ENCODE peak calls at places on chromosomes 1 and 21, in four cellular contexts. S, M, J and Q are unnamed samples.

GRCh38 chr1:229862017-229862774 is 204.8 kb upstream of the GALNT2 start:
- DNase-seq in S (no peak), M (no peak), J (peak), Q (peak)

GRCh38 chr1:207861442-207862177 is 49.3 kb downstream of the CD34 start:
- DNase-seq in J (no peak), S (peak), M (no peak), Q (no peak)

GRCh38 chr1:213666113-213666512 is 321.7 kb upstream of the PROX1 start:
- DNase-seq in M (no peak), S (no peak), J (no peak), Q (no peak)

GRCh38 chr1:151211972-151212705 is 13.8 kb downstream of the PIP5K1A start:
- DNase-seq in M (no peak), J (no peak), S (no peak), Q (no peak)

GRCh38 chr21:38811257-38811656 is 5.5 kb downstream of the ETS2 start:
- DNase-seq in S (no peak), M (no peak), J (no peak), Q (no peak)

GRCh38 chr1:207017615-207018559 is 14.7 kb downstream of the C1orf116 start:
- DNase-seq in S (no peak), M (peak), J (no peak), Q (no peak)

GRCh38 chr1:224340711-224341384 is 10.9 kb upstream of the NVL start:
- DNase-seq in J (no peak), M (peak), S (no peak), Q (peak)

GRCh38 chr1:246725191-246725590 is 982 bp downstream of the SCCPDH start:
- DNase-seq in M (no peak), S (no peak), J (no peak), Q (no peak)

GRCh38 chr1:182280521-182280920 is 111.1 kb downstream of the GLUL start:
- DNase-seq in S (no peak), J (no peak), M (no peak), Q (no peak)

GRCh38 chr1:48246727-48247126 is 24.2 kb downstream of the SLC5A9 start:
- DNase-seq in M (peak), J (no peak), S (no peak), Q (no peak)

GRCh38 chr1:21200767-21201166 is 24.1 kb upstream of the EIF4G3 start:
- DNase-seq in M (no peak), S (no peak), J (no peak), Q (no peak)